ENCODE peak calls at places on chromosomes 6 and 20, in nine cellular contexts. R is RWPE2, X is fibroblast of villous mesenchyme, U is fibroblast of lung, G is fibroblast of mammary gland, K is AG04449, J is cardiac muscle cell, W is bronchial epithelial cell, E is glutamatergic neuron. Z is an unnamed sample.

GRCh38 chr6:22227824-22228610 is 68.8 kb downstream of the PRL start:
- DNase-seq in R (no peak), X (peak), U (no peak), G (no peak), K (no peak), J (no peak), W (no peak), E (no peak), Z (no peak)

GRCh38 chr20:50278684-50279531 is 88.3 kb downstream of the CEBPB start:
- DNase-seq in R (peak), X (peak), U (no peak), G (peak), K (no peak), J (peak), W (peak), E (no peak), Z (no peak)

GRCh38 chr6:6556738-6557503 is 31.6 kb upstream of the LY86 start:
- DNase-seq in R (no peak), X (peak), U (no peak), G (peak), K (no peak), J (peak), W (peak), E (peak), Z (peak)

GRCh38 chr6:139142267-139142666 is 7.4 kb downstream of the HECA start:
- DNase-seq in R (no peak), X (no peak), U (no peak), G (no peak), K (no peak), J (no peak), W (no peak), E (no peak), Z (no peak)

GRCh38 chr20:40678286-40678835 is 10.7 kb downstream of the MAFB start:
- DNase-seq in R (no peak), X (no peak), U (no peak), G (no peak), K (no peak), J (no peak), W (no peak), E (no peak), Z (no peak)

GRCh38 chr6:42441661-42442081 is 10.1 kb downstream of the TRERF1 start:
- DNase-seq in R (no peak), X (peak), U (peak), G (no peak), K (no peak), J (peak), W (no peak), E (no peak), Z (no peak)

GRCh38 chr6:473759-474453 is 82.4 kb downstream of the IRF4 start:
- DNase-seq in R (no peak), X (no peak), U (no peak), G (no peak), K (no peak), J (no peak), W (no peak), E (no peak), Z (no peak)

GRCh38 chr6:44051516-44051915 is 75.7 kb downstream of the MRPL14 start:
- DNase-seq in R (no peak), X (peak), U (peak), G (peak), K (no peak), J (no peak), W (peak), E (no peak), Z (no peak)

GRCh38 chr20:11792229-11792953 is 125.3 kb upstream of the BTBD3 start:
- DNase-seq in R (no peak), X (no peak), U (no peak), G (no peak), K (no peak), J (no peak), W (no peak), E (no peak), Z (no peak)

GRCh38 chr6:58113960-58114359 is 796.5 kb downstream of the PRIM2 start:
- DNase-seq in R (no peak), X (no peak), U (no peak), G (no peak), K (no peak), J (no peak), W (no peak), E (no peak), Z (no peak)

GRCh38 chr6:121791396-121792315 is 356.2 kb downstream of the GJA1 start:
- DNase-seq in R (no peak), X (peak), U (no peak), G (peak), K (peak), J (no peak), W (no peak), E (no peak), Z (no peak)
- TF ChIP-seq CTCF in R (no peak), X (peak), U (no peak), G (peak), K (peak), J (peak), W (peak), E (peak), Z (no peak)

GRCh38 chr6:2510341-2510740 is 240.4 kb downstream of the MYLK4 start:
- DNase-seq in R (no peak), X (no peak), U (no peak), G (no peak), K (no peak), J (no peak), W (no peak), E (no peak), Z (no peak)
- TF ChIP-seq CTCF in R (no peak), X (no peak), U (no peak), G (no peak), K (no peak), J (no peak), W (no peak), E (no peak), Z (no peak)

GRCh38 chr6:35321091-35321490 is 21.3 kb upstream of the PPARD start:
- DNase-seq in R (no peak), X (no peak), U (no peak), G (no peak), K (no peak), J (no peak), W (no peak), E (no peak), Z (no peak)

GRCh38 chr6:35318845-35319220 is 21.2 kb downstream of the DEF6 start:
- DNase-seq in R (no peak), X (no peak), U (no peak), G (no peak), K (no peak), J (no peak), W (no peak), E (no peak), Z (no peak)

GRCh38 chr6:35319346-35320030 is 21.9 kb downstream of the DEF6 start:
- DNase-seq in R (no peak), X (no peak), U (no peak), G (no peak), K (no peak), J (no peak), W (no peak), E (no peak), Z (no peak)

GRCh38 chr6:35318200-35318844 is 20.7 kb downstream of the DEF6 start:
- DNase-seq in R (no peak), X (peak), U (peak), G (peak), K (no peak), J (peak), W (peak), E (peak), Z (peak)

DNA sequence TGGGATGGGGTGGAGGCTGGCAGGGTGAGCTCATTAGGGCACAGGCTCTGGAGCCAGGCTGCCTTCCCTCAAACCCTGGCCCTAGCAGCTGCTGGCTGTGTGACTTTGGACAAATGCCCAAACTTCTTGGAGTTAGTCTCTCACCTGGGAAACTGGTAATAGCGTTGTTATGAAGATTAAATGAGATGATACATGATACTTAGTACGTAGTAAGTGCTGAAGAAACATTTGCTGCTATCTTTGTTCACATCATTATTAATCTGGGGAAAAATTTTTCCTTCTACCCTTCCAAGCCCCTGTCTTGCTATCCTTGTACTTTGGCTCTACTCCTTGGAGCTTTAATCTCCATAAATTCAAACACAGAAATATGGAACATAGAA is 22.3 kb upstream of the PPARD start:
- DNase-seq in R (no peak), X (no peak), U (no peak), G (no peak), K (no peak), J (no peak), W (no peak), E (no peak), Z (no peak)
- TF ChIP-seq CTCF in R (no peak), X (no peak), U (no peak), G (no peak), K (no peak), J (no peak), W (no peak), E (no peak), Z (no peak)

DNA sequence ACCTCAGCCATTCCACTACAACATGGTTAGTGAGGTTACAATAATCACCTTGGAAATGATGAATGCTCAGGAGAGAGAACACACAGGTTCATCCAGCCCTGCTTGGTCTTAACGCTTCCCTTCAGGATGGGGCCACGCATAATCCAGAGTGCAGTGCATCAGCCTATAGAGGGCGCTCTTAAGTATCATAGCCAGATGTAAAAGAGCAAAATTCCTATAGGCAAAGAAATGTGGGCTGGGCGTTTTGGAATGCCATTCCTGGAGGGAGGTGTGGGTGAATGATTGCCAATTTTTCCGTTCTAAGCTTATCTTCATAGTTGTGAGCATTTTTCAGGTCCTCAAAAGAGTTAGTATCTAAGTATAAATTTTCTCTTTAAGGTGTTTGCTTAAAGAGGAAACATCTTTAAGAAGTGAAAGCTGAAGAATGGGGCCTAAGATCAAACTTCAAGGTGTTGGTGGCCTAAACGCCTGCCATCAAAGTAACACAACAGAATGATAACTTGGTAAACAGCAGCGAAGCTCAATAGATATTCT is 1.8 kb downstream of the RIPOR2 start:
- DNase-seq in R (no peak), X (peak), U (no peak), G (peak), K (no peak), J (peak), W (peak), E (no peak), Z (no peak)
- TF ChIP-seq CTCF in R (peak), X (peak), U (peak), G (peak), K (peak), J (peak), W (peak), E (peak), Z (no peak)

DNA sequence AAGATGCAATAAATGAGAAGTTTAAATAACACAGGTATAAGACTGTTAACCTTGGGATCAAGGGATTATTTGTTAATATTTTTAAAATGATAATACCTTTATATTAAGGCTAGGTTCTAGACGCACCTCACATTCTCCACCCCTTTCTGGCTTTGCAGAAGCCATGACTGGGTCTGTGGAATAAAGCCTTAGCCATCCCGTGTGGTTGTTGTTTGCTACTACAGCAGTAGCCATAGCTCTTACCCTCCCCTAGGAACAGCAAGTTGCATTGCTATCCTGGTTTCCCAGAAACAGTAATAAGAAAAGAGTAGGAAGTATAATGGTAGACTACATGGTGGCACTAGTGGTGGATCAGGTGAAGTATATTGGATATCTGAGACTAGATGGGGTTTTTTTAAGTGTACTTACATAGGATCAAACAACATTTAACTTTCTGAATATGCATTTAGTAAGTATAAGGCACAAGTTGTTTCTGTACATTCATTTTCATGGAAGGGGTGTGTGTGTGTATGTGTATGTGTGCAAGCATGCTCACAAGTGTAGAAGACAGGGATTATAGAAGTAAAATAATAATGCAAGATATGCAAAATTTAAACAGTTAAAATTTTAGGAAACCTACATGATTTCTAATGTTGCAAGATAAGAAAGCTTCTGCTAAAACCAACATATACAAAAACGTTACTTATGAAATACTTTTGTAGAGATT is 384.2 kb downstream of the PRKN start:
- DNase-seq in R (no peak), X (no peak), U (no peak), G (peak), K (no peak), J (no peak), W (no peak), E (no peak), Z (no peak)
- TF ChIP-seq CTCF in R (no peak), X (no peak), U (no peak), G (peak), K (no peak), J (no peak), W (no peak), E (peak), Z (no peak)

GRCh38 chr20:47051936-47052566 is 157.4 kb downstream of the EYA2 start:
- DNase-seq in R (no peak), X (no peak), U (no peak), G (no peak), K (no peak), J (no peak), W (no peak), E (no peak), Z (no peak)
- TF ChIP-seq CTCF in R (no peak), X (no peak), U (no peak), G (no peak), K (no peak), J (no peak), W (no peak), E (no peak), Z (no peak)

DNA sequence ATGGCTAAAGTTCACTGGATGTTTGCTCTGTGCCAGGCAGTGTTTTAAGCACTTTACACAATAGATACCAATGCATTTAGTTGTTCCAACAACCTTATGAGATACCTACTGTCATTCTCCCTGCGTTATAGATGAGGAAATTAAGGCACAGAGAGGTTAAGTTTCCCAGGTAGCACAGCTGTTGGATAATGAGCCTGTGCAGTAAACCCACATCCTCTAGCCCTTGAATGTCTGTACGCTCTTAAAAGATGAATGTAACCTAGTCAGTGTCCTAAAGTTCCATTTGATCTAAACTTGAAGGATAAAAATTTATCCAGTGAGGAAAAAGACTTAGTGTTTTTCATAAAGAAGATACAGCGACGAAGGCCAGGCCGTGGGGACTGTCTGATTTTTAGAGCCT is 28.0 kb downstream of the HFE start:
- DNase-seq in R (no peak), X (no peak), U (no peak), G (no peak), K (no peak), J (no peak), W (no peak), E (no peak), Z (no peak)
- TF ChIP-seq CTCF in R (no peak), X (no peak), U (no peak), G (no peak), K (no peak), J (no peak), W (no peak), E (no peak), Z (no peak)

GRCh38 chr6:33248643-33248931 is 23.1 kb downstream of the VPS52 start:
- DNase-seq in R (no peak), X (peak), U (peak), G (peak), K (no peak), J (no peak), W (no peak), E (no peak), Z (no peak)
- TF ChIP-seq CTCF in R (peak), X (no peak), U (no peak), G (no peak), K (no peak), J (no peak), W (no peak), E (peak), Z (peak)

GRCh38 chr6:54040545-54040944 is 70.7 kb upstream of the MLIP start:
- DNase-seq in R (no peak), X (no peak), U (no peak), G (no peak), K (no peak), J (no peak), W (no peak), E (no peak), Z (no peak)
- TF ChIP-seq CTCF in R (no peak), X (no peak), U (no peak), G (no peak), K (no peak), J (no peak), W (no peak), E (no peak), Z (no peak)

Z was measured in mesothelial cell of epicardium.